ENCODE peak calls at places on chromosomes 3 and 15, in five cellular contexts. A, N, C, E and P are unnamed samples.

GRCh38 chr3:52528596-52529375 is 4.9 kb downstream of the NT5DC2 start:
- DNase-seq in C (no peak), N (no peak), A (no peak), E (no peak), P (no peak)

GRCh38 chr15:98689431-98689861 is 41.1 kb downstream of the IGF1R start:
- DNase-seq in A (peak), E (no peak), N (peak), C (no peak), P (no peak)

GRCh38 chr15:28105793-28106192 is 6.7 kb upstream of the OCA2 start:
- DNase-seq in E (no peak), N (no peak), A (no peak), C (no peak), P (no peak)

GRCh38 chr3:136465296-136465695 is 215.2 kb downstream of the PCCB start:
- DNase-seq in C (no peak), N (no peak), A (peak), E (no peak), P (no peak)

GRCh38 chr15:82530006-82530405 is 10.3 kb downstream of the RPS17 start:
- DNase-seq in C (no peak), N (no peak), A (no peak), E (no peak), P (no peak)

GRCh38 chr15:92365816-92366215 is 27.9 kb upstream of the ST8SIA2 start:
- DNase-seq in C (no peak), A (no peak), E (no peak), N (no peak), P (no peak)

GRCh38 chr3:187039100-187039722 is 100.1 kb downstream of the RPL39L start:
- DNase-seq in C (peak), N (no peak), E (no peak), A (no peak), P (no peak)

GRCh38 chr15:101184830-101185229 is 67.0 kb downstream of the CHSY1 start:
- DNase-seq in A (no peak), N (no peak), E (no peak), C (no peak), P (no peak)

GRCh38 chr15:42157381-42157780 is 945 bp upstream of the PLA2G4F start:
- DNase-seq in A (no peak), E (no peak), N (no peak), C (no peak), P (no peak)

GRCh38 chr3:173584093-173584833 is 186.7 kb downstream of the NLGN1 start:
- DNase-seq in N (peak), C (no peak), A (peak), E (no peak), P (peak)

GRCh38 chr3:186162221-186162620 is 53.3 kb upstream of the ETV5 start:
- DNase-seq in E (no peak), A (no peak), N (no peak), C (no peak), P (no peak)

GRCh38 chr3:188151438-188151837 is 2.5 kb upstream of the LPP start:
- DNase-seq in N (no peak), E (no peak), A (peak), C (no peak), P (no peak)

GRCh38 chr3:157438371-157438735 is 1.7 kb downstream of the PTX3 start:
- DNase-seq in N (peak), E (no peak), A (no peak), C (no peak), P (no peak)

GRCh38 chr15:27490867-27491595 is 520.0 kb downstream of the GABRG3 start:
- DNase-seq in A (no peak), N (no peak), E (no peak), C (no peak), P (no peak)

GRCh38 chr3:184260571-184261269 is 633 bp downstream of the CAMK2N2 start:
- DNase-seq in E (no peak), N (peak), C (no peak), A (no peak), P (no peak)

GRCh38 chr3:65778966-65779365 is 259.8 kb downstream of the MAGI1 start:
- DNase-seq in C (no peak), N (no peak), A (peak), E (no peak), P (no peak)

GRCh38 chr3:20999661-21000060 is 751.3 kb downstream of the ZNF385D start:
- DNase-seq in C (no peak), A (no peak), E (no peak), N (no peak), P (no peak)

GRCh38 chr3:27115352-27115751 is 253.8 kb downstream of the NEK10 start:
- DNase-seq in C (peak), A (no peak), N (no peak), E (no peak), P (no peak)

GRCh38 chr3:13391308-13391707 is 28.8 kb downstream of the NUP210 start:
- DNase-seq in N (no peak), E (no peak), A (no peak), C (no peak), P (peak)

GRCh38 chr3:180631317-180631716 is 29.4 kb downstream of the TTC14 start:
- DNase-seq in C (no peak), A (no peak), E (no peak), N (no peak), P (no peak)

GRCh38 chr15:63513271-63513670 is 8.9 kb downstream of the USP3 start:
- DNase-seq in A (no peak), E (no peak), C (no peak), N (no peak), P (no peak)

GRCh38 chr3:95341314-95341713 is 1278.5 kb downstream of the NSUN3 start:
- DNase-seq in E (no peak), C (peak), N (no peak), A (no peak), P (no peak)

GRCh38 chr3:88031543-88032148 is 27.2 kb downstream of the CGGBP1 start:
- DNase-seq in N (no peak), A (peak), E (peak), C (no peak), P (peak)

GRCh38 chr15:51310064-51310463 is 28.3 kb downstream of the CYP19A1 start:
- DNase-seq in N (no peak), A (peak), E (no peak), C (no peak), P (no peak)

GRCh38 chr3:185082149-185082548 is 70.7 kb downstream of the C3orf70 start:
- DNase-seq in E (no peak), A (peak), C (no peak), N (no peak), P (no peak)

GRCh38 chr3:101941253-101942039 is 92.1 kb downstream of the NFKBIZ start:
- DNase-seq in A (peak), C (no peak), E (no peak), N (no peak), P (no peak)

GRCh38 chr3:27360113-27361078 is 8.8 kb downstream of the NEK10 start:
- DNase-seq in E (no peak), C (peak), N (no peak), A (peak), P (no peak)

GRCh38 chr3:170054204-170054603 is 16.4 kb downstream of the GPR160 start:
- DNase-seq in A (no peak), C (no peak), E (no peak), N (no peak), P (no peak)

GRCh38 chr3:72446406-72447058 is 401.7 kb downstream of the SHQ1 start:
- DNase-seq in E (no peak), N (no peak), C (no peak), A (peak), P (no peak)
- TF ChIP-seq MXI1 in E (no peak), N (no peak), C (no peak), A (no peak), P (no peak)

GRCh38 chr3:100129944-100130343 is 15.6 kb upstream of the FILIP1L start:
- DNase-seq in N (no peak), E (no peak), A (no peak), C (no peak), P (no peak)
- TF ChIP-seq MXI1 in N (no peak), E (no peak), A (no peak), C (no peak), P (no peak)

GRCh38 chr3:43584043-43584826 is 37.6 kb downstream of the ANO10 start:
- DNase-seq in E (no peak), A (peak), N (no peak), C (no peak), P (peak)
- TF ChIP-seq MXI1 in E (no peak), A (no peak), N (no peak), C (no peak), P (no peak)

GRCh38 chr3:38323060-38323459 is 23.5 kb upstream of the XYLB start:
- DNase-seq in C (no peak), A (no peak), E (no peak), N (no peak), P (no peak)
- TF ChIP-seq MXI1 in C (no peak), A (no peak), E (no peak), N (no peak), P (no peak)

GRCh38 chr15:25512957-25513356 is 74.1 kb upstream of the UBE3A start:
- DNase-seq in C (no peak), E (no peak), A (no peak), N (no peak), P (no peak)

GRCh38 chr15:25510146-25510545 is 71.3 kb upstream of the UBE3A start:
- DNase-seq in C (no peak), A (no peak), E (no peak), N (no peak), P (no peak)

GRCh38 chr15:25509697-25510096 is 70.9 kb upstream of the UBE3A start:
- DNase-seq in N (no peak), E (no peak), C (no peak), A (no peak), P (no peak)

GRCh38 chr15:25504307-25504706 is 65.5 kb upstream of the UBE3A start:
- DNase-seq in A (peak), E (no peak), N (no peak), C (no peak), P (no peak)

GRCh38 chr15:25508369-25509002 is 69.7 kb upstream of the UBE3A start:
- DNase-seq in A (peak), E (no peak), C (peak), N (peak), P (peak)
- TF ChIP-seq MXI1 in A (no peak), E (no peak), C (no peak), N (no peak), P (no peak)

DNA sequence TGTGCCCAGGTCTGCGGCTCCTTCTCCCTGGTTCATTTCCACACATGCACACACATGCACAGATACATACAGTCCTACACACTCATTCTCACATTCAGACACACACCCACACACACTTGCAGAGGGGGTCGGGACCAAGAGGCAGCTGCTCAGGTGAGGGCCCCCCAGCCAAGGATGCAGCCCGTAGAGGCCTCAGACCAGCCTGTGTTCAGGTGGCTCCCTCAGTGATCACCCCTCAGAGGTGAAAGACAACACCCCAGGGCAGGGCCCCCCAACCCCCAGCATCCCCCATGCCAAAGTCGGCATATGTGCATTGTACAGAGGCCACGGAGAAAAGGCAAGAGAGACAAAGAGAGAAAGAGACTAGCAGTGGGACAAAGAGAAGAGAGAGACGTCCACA is 5.9 kb upstream of the CORO2B start:
- DNase-seq in N (no peak), A (no peak), C (no peak), E (no peak), P (no peak)
- TF ChIP-seq MXI1 in N (no peak), A (no peak), C (no peak), E (no peak), P (no peak)